ENCODE peak calls at places on chromosomes 12 and 14, in four cellular contexts. Q, F, K and E are unnamed samples.

GRCh38 chr14:59630281-59630963 is 53.8 kb upstream of the CCDC175 start:
- DNase-seq in Q (no peak), F (no peak), K (no peak), E (peak; percentile 73)

GRCh38 chr14:20632831-20633771 is 8.4 kb downstream of the OR6S1 start:
- DNase-seq in Q (peak; percentile 95), F (no peak), K (peak; percentile 88), E (peak; percentile 79)

GRCh38 chr14:96042218-96042930 is 3.2 kb downstream of the C14orf132 start:
- DNase-seq in Q (peak; percentile 36), F (no peak), K (no peak), E (no peak)

GRCh38 chr14:95180966-95181733 is 23.8 kb upstream of the DICER1 start:
- DNase-seq in Q (no peak), F (no peak), K (no peak), E (no peak)

GRCh38 chr14:37278673-37279538 is 81.2 kb downstream of the MIPOL1 start:
- DNase-seq in Q (no peak), F (no peak), K (no peak), E (no peak)

GRCh38 chr14:96745500-96746051 is 51.6 kb upstream of the VRK1 start:
- DNase-seq in Q (peak; percentile 2), F (no peak), K (no peak), E (no peak)

GRCh38 chr14:21063479-21063878 is 5.9 kb downstream of the RNASE8 start:
- DNase-seq in Q (peak; percentile 83), F (no peak), K (peak; percentile 53), E (peak; percentile 60)

GRCh38 chr14:77044776-77045569 is 16.5 kb upstream of the IRF2BPL start:
- DNase-seq in Q (peak; percentile 69), F (no peak), K (no peak), E (peak; percentile 47)

GRCh38 chr14:94536836-94537235 is 24.4 kb upstream of the SERPINA4 start:
- DNase-seq in Q (peak; percentile 51), F (no peak), K (no peak), E (peak; percentile 18)

GRCh38 chr12:32397703-32398102 is 1.7 kb upstream of the FGD4 start:
- DNase-seq in Q (no peak), F (no peak), K (no peak), E (peak; percentile 29)

GRCh38 chr12:117188961-117189724 is 1.1 kb downstream of the FBXO21 start:
- DNase-seq in Q (peak; percentile 61), F (no peak), K (no peak), E (peak; percentile 56)